ENCODE peak calls at places on chromosome 4, in five cellular contexts. F is tibial artery, P is ovary, E is HCT116, I is kidney. R is an unnamed sample.

GRCh38 chr4:80201326-80202151 is 4.2 kb downstream of the PRDM8 start:
- DNase-seq in P (peak; percentile 75), I (peak; percentile 59), E (no peak), F (peak; percentile 37), R (peak; percentile 55)

GRCh38 chr4:123244233-123244632 is 152.4 kb upstream of the SPRY1 start:
- DNase-seq in F (peak; percentile 67), E (no peak), P (no peak), I (peak; percentile 73), R (peak; percentile 17)

GRCh38 chr4:110963621-110964020 is 340.7 kb upstream of the PITX2 start:
- DNase-seq in I (no peak), F (no peak), E (no peak), P (no peak), R (no peak)

GRCh38 chr4:25172964-25173917 is 13.0 kb upstream of the SEPSECS start:
- DNase-seq in E (peak; percentile 86), P (no peak), I (no peak), F (peak; percentile 56), R (peak; percentile 100)

GRCh38 chr4:6773106-6773505 is 9.4 kb upstream of the KIAA0232 start:
- DNase-seq in F (no peak), E (no peak), I (peak; percentile 66), P (no peak), R (no peak)

GRCh38 chr4:34258176-34258575 is 1986.1 kb downstream of the ARAP2 start:
- DNase-seq in F (no peak), I (no peak), E (no peak), P (no peak), R (peak; percentile 60)

GRCh38 chr4:88177981-88178632 is 19.7 kb upstream of the ABCG2 start:
- DNase-seq in I (no peak), E (peak; percentile 34), P (no peak), F (peak; percentile 25), R (peak; percentile 65)

GRCh38 chr4:26321326-26322276 is 787 bp downstream of the RBPJ start:
- DNase-seq in I (peak; percentile 83), P (peak; percentile 47), F (peak; percentile 31), E (no peak), R (no peak)

GRCh38 chr4:53688186-53688790 is 97.0 kb upstream of the LNX1 start:
- DNase-seq in P (no peak), F (no peak), I (no peak), E (no peak), R (peak; percentile 100)

GRCh38 chr4:73341454-73341853 is 62.6 kb upstream of the ALB start:
- DNase-seq in I (no peak), F (no peak), P (peak; percentile 25), E (peak; percentile 33), R (peak; percentile 76)

GRCh38 chr4:35943606-35944005 is 300.7 kb downstream of the ARAP2 start:
- DNase-seq in P (no peak), F (no peak), I (no peak), E (no peak), R (no peak)

GRCh38 chr4:86250616-86251015 is 109.2 kb downstream of the MAPK10 start:
- DNase-seq in F (no peak), E (no peak), I (no peak), P (no peak), R (no peak)

GRCh38 chr4:91170756-91171155 is 1043.6 kb downstream of the CCSER1 start:
- DNase-seq in F (no peak), I (no peak), P (no peak), E (no peak), R (no peak)

GRCh38 chr4:19266566-19266965 is 985.1 kb upstream of the SLIT2 start:
- DNase-seq in F (no peak), P (no peak), I (no peak), E (no peak), R (no peak)

GRCh38 chr4:140426610-140427103 is 791 bp downstream of the CLGN start:
- DNase-seq in I (peak; percentile 56), E (no peak), P (no peak), F (no peak), R (no peak)

GRCh38 chr4:139167774-139168444 is 9.1 kb downstream of the ELF2 start:
- DNase-seq in F (no peak), P (no peak), I (no peak), E (peak; percentile 35), R (peak; percentile 80)

GRCh38 chr4:4377683-4378082 is 9.2 kb upstream of the NSG1 start:
- DNase-seq in I (no peak), E (no peak), F (no peak), P (no peak), R (no peak)

GRCh38 chr4:177494791-177495190 is 52.6 kb upstream of the AGA start:
- DNase-seq in P (no peak), I (no peak), F (no peak), E (no peak), R (no peak)

GRCh38 chr4:24521544-24521943 is 62.8 kb downstream of the DHX15 start:
- DNase-seq in F (no peak), E (no peak), P (no peak), I (no peak), R (no peak)

GRCh38 chr4:78138252-78138651 is 81.1 kb downstream of the FRAS1 start:
- DNase-seq in F (no peak), P (no peak), E (no peak), I (no peak), R (no peak)

GRCh38 chr4:184448828-184449227 is 25.5 kb downstream of the IRF2 start:
- DNase-seq in F (peak; percentile 49), P (peak; percentile 52), E (no peak), I (no peak), R (peak; percentile 76)

GRCh38 chr4:89653012-89653411 is 183.9 kb downstream of the SNCA start:
- DNase-seq in F (no peak), P (no peak), E (no peak), I (no peak), R (no peak)

GRCh38 chr4:153713840-153714239 is 29.8 kb downstream of the TLR2 start:
- DNase-seq in I (no peak), E (no peak), P (no peak), F (no peak), R (peak; percentile 62)

GRCh38 chr4:81577392-81577791 is 105.7 kb upstream of the RASGEF1B start:
- DNase-seq in F (no peak), P (no peak), I (no peak), E (no peak), R (no peak)

GRCh38 chr4:27123050-27123768 is 262.6 kb downstream of the STIM2 start:
- DNase-seq in I (no peak), E (peak; percentile 12), P (no peak), F (no peak), R (peak; percentile 24)

GRCh38 chr4:102705391-102705935 is 55.3 kb downstream of the MANBA start:
- DNase-seq in F (no peak), I (peak; percentile 43), P (no peak), E (no peak), R (no peak)

GRCh38 chr4:153616005-153616555 is 68.0 kb upstream of the TLR2 start:
- DNase-seq in I (no peak), E (no peak), F (no peak), P (no peak), R (no peak)

GRCh38 chr4:149999485-150000074 is 78.7 kb upstream of the DCLK2 start:
- DNase-seq in F (no peak), E (peak; percentile 60), I (no peak), P (peak; percentile 23), R (peak; percentile 80)

GRCh38 chr4:128528177-128528576 is 240.6 kb upstream of the PGRMC2 start:
- DNase-seq in F (no peak), E (no peak), I (no peak), P (no peak), R (no peak)

GRCh38 chr4:106063009-106063408 is 167.7 kb downstream of the NPNT start:
- DNase-seq in E (no peak), F (no peak), I (no peak), P (no peak), R (no peak)

GRCh38 chr4:29277381-29277780 is 1442.8 kb upstream of the PCDH7 start:
- DNase-seq in P (no peak), I (no peak), E (peak; percentile 26), F (no peak), R (peak; percentile 44)

GRCh38 chr4:175369087-175369486 is 443.0 kb downstream of the GPM6A start:
- DNase-seq in E (no peak), P (no peak), I (no peak), F (no peak), R (peak; percentile 87)

GRCh38 chr4:19278665-19279064 is 973.0 kb upstream of the SLIT2 start:
- DNase-seq in I (no peak), P (no peak), F (no peak), E (no peak), R (no peak)

GRCh38 chr4:52578951-52579350 is 80.2 kb downstream of the USP46 start:
- DNase-seq in F (no peak), I (no peak), P (no peak), E (no peak), R (no peak)

GRCh38 chr4:177612684-177613083 is 170.4 kb upstream of the AGA start:
- DNase-seq in I (no peak), F (no peak), E (no peak), P (no peak), R (no peak)

GRCh38 chr4:114358901-114359300 is 239.7 kb upstream of the UGT8 start:
- DNase-seq in P (no peak), E (no peak), I (no peak), F (no peak), R (no peak)

GRCh38 chr4:5040839-5041238 is 10.4 kb upstream of the STK32B start:
- DNase-seq in F (no peak), I (no peak), P (no peak), E (no peak), R (no peak)

GRCh38 chr4:84177831-84178230 is 321.3 kb downstream of the NKX6-1 start:
- DNase-seq in P (no peak), F (no peak), E (no peak), I (no peak), R (no peak)

GRCh38 chr4:106358899-106359298 is 9.7 kb downstream of the GIMD1 start:
- DNase-seq in I (no peak), F (no peak), P (no peak), E (no peak), R (peak; percentile 69)

GRCh38 chr4:10096201-10096975 is 20.2 kb downstream of the WDR1 start:
- DNase-seq in E (peak; percentile 76), F (peak; percentile 75), I (peak; percentile 89), P (peak; percentile 53), R (peak; percentile 94)
- H3K4me3 ChIP-seq in E (no peak overlapping the region), F (no peak overlapping the region), I (no peak overlapping the region), P (no peak overlapping the region), R (peak overlapping the region; percentile 11)

GRCh38 chr4:7917669-7918068 is 22.0 kb downstream of the AFAP1 start:
- DNase-seq in I (no peak), E (no peak), P (no peak), F (no peak), R (no peak)
- TF ChIP-seq CTCF in I (no peak), E (no peak), P (no peak), F (no peak), R (no peak)

DNA sequence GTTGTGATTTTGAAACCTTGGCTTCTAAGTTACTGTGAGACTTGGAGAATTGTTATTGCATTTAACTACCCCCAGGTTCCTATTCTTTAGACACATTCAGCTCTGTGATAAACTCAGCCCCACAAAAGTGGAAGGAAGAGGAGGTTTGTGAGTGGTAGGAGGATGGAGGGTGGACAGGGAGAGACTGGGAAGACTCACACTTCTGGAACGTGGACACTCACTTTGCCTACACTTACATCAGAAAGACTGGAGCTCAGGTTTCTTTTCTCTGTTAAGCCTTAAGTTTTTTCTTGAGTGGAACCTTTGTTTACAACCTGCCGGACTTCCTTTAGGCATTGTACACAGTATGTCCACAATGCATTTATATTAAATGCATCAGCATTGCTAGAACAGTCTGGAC is 99.0 kb downstream of the AREG start:
- DNase-seq in P (no peak), F (no peak), I (no peak), E (no peak), R (peak; percentile 75)
- H3K4me3 ChIP-seq in P (no peak overlapping the region), F (no peak overlapping the region), I (no peak overlapping the region), E (no peak overlapping the region), R (no peak overlapping the region)

GRCh38 chr4:56467284-56468096 is at the start of gene SRP72:
- DNase-seq in P (peak; percentile 87), F (peak; percentile 91), E (peak; percentile 66), I (peak; percentile 96), R (peak; percentile 82)
- TF ChIP-seq CTCF in P (no peak), F (no peak), E (no peak), I (no peak), R (no peak)